ENCODE peak calls at places on chromosome 9, in nine cellular contexts. V is psoas muscle; W is A673; G is CD4-positive, CD25-positive, alpha-beta regulatory T cell; X is lower lobe of right lung; B is tibial artery; F is suprapubic skin; P is pancreas; R is GM23248. Y is an unnamed sample. For H3K36me3 and H3K4me1, the result is how much of the 10 kb centered on the place peaks cover.

GRCh38 chr9:83208065-83208850 is 145.3 kb upstream of the RASEF start:
- DNase-seq in V (no peak), W (no peak), G (no peak), X (no peak), B (no peak), F (no peak), P (no peak), R (no peak), Y (peak)

GRCh38 chr9:130448035-130448624 is 3.4 kb downstream of the ASS1 start:
- DNase-seq in V (no peak), W (peak), G (no peak), X (no peak), B (no peak), F (no peak), P (no peak), R (peak), Y (no peak)

GRCh38 chr9:1273859-1274258 is 223.7 kb downstream of the DMRT2 start:
- DNase-seq in V (no peak), W (no peak), G (no peak), X (no peak), B (no peak), F (no peak), P (no peak), R (peak), Y (no peak)

GRCh38 chr9:20701058-20701457 is 17.0 kb downstream of the FOCAD start:
- DNase-seq in V (no peak), W (no peak), G (no peak), X (no peak), B (no peak), F (no peak), P (no peak), R (no peak), Y (no peak)

GRCh38 chr9:77514886-77515711 is 133.0 kb downstream of the GNA14 start:
- DNase-seq in V (no peak), W (no peak), G (no peak), X (no peak), B (no peak), F (no peak), P (no peak), R (peak), Y (peak)

GRCh38 chr9:100990605-100991381 is 37.7 kb upstream of the PLPPR1 start:
- DNase-seq in V (no peak), W (no peak), G (no peak), X (no peak), B (no peak), F (no peak), P (no peak), R (no peak), Y (no peak)

GRCh38 chr9:123997665-123998277 is 13.8 kb upstream of the LHX2 start:
- DNase-seq in V (peak), W (no peak), G (no peak), X (peak), B (peak), F (no peak), P (peak), R (no peak), Y (peak)

GRCh38 chr9:90539266-90539665 is 103.4 kb downstream of the DIRAS2 start:
- DNase-seq in V (no peak), W (no peak), G (no peak), X (no peak), B (no peak), F (no peak), P (no peak), R (no peak), Y (no peak)

GRCh38 chr9:13815001-13815400 is 498.9 kb downstream of the NFIB start:
- DNase-seq in V (no peak), W (no peak), G (no peak), X (no peak), B (no peak), F (no peak), P (no peak), R (no peak), Y (no peak)

GRCh38 chr9:98291775-98292174 is 36.3 kb upstream of the TBC1D2 start:
- DNase-seq in V (no peak), W (no peak), G (no peak), X (no peak), B (no peak), F (no peak), P (no peak), R (no peak), Y (no peak)

GRCh38 chr9:131692612-131692976 is 47.3 kb downstream of the RAPGEF1 start:
- DNase-seq in V (no peak), W (no peak), G (no peak), X (no peak), B (no peak), F (no peak), P (no peak), R (no peak), Y (no peak)

GRCh38 chr9:36437790-36438189 is 37.7 kb upstream of the RNF38 start:
- DNase-seq in V (no peak), W (no peak), G (no peak), X (no peak), B (no peak), F (no peak), P (no peak), R (no peak), Y (no peak)

GRCh38 chr9:131441441-131441840 is 47.6 kb downstream of the PRRC2B start:
- DNase-seq in V (peak), W (no peak), G (no peak), X (no peak), B (peak), F (no peak), P (peak), R (no peak), Y (no peak)

GRCh38 chr9:746661-747434 is 94.6 kb upstream of the DMRT1 start:
- DNase-seq in V (no peak), W (no peak), G (no peak), X (no peak), B (no peak), F (no peak), P (no peak), R (no peak), Y (no peak)

GRCh38 chr9:121945849-121946248 is 147.3 kb downstream of the TTLL11 start:
- DNase-seq in V (no peak), W (no peak), G (no peak), X (no peak), B (no peak), F (no peak), P (no peak), R (peak), Y (no peak)

GRCh38 chr9:89278551-89278950 is 32.4 kb upstream of the CKS2 start:
- DNase-seq in V (no peak), W (no peak), G (no peak), X (no peak), B (no peak), F (no peak), P (no peak), R (no peak), Y (no peak)

GRCh38 chr9:68692519-68692918 is 12.5 kb upstream of the PIP5K1B start:
- DNase-seq in V (no peak), W (no peak), G (no peak), X (no peak), B (no peak), F (no peak), P (no peak), R (no peak), Y (no peak)

GRCh38 chr9:27835746-27836145 is 262.5 kb upstream of the C9orf72 start:
- DNase-seq in V (no peak), W (no peak), G (no peak), X (no peak), B (no peak), F (no peak), P (no peak), R (no peak), Y (no peak)

GRCh38 chr9:110545705-110546104 is 33.8 kb downstream of the SVEP1 start:
- DNase-seq in V (no peak), W (no peak), G (no peak), X (no peak), B (no peak), F (no peak), P (no peak), R (peak), Y (no peak)

GRCh38 chr9:89687216-89687615 is 82.4 kb downstream of the GADD45G start:
- DNase-seq in V (no peak), W (no peak), G (no peak), X (no peak), B (no peak), F (no peak), P (no peak), R (no peak), Y (no peak)

GRCh38 chr9:79256691-79257213 is 315.0 kb upstream of the TLE4 start:
- DNase-seq in V (no peak), W (peak), G (no peak), X (no peak), B (no peak), F (no peak), P (peak), R (peak), Y (no peak)

GRCh38 chr9:130847306-130848217 is 12.5 kb downstream of the ABL1 start:
- DNase-seq in V (peak), W (peak), G (no peak), X (no peak), B (peak), F (peak), P (no peak), R (peak), Y (no peak)

GRCh38 chr9:107637421-107638420 is 148.2 kb upstream of the KLF4 start:
- DNase-seq in V (peak), W (peak), G (no peak), X (peak), B (peak), F (peak), P (peak), R (peak), Y (peak)

GRCh38 chr9:89419978-89420394 is 77.9 kb downstream of the SEMA4D start:
- DNase-seq in V (peak), W (no peak), G (peak), X (no peak), B (no peak), F (no peak), P (no peak), R (no peak), Y (no peak)

GRCh38 chr9:76215066-76215465 is 179.2 kb downstream of the RFK start:
- DNase-seq in V (no peak), W (no peak), G (no peak), X (no peak), B (no peak), F (no peak), P (no peak), R (peak), Y (peak)

GRCh38 chr9:132032584-132032945 is 47.1 kb downstream of the MED27 start:
- DNase-seq in V (no peak), W (peak), G (no peak), X (peak), B (no peak), F (no peak), P (no peak), R (no peak), Y (no peak)

GRCh38 chr9:129682381-129682780 is 16.9 kb downstream of the PRRX2 start:
- DNase-seq in V (no peak), W (no peak), G (no peak), X (no peak), B (no peak), F (no peak), P (no peak), R (no peak), Y (no peak)

GRCh38 chr9:110323831-110324230 is 13.8 kb downstream of the TXNDC8 start:
- DNase-seq in V (no peak), W (no peak), G (no peak), X (no peak), B (no peak), F (no peak), P (no peak), R (peak), Y (no peak)

GRCh38 chr9:82922686-82923085 is 140.3 kb downstream of the RASEF start:
- DNase-seq in V (no peak), W (no peak), G (no peak), X (no peak), B (no peak), F (no peak), P (no peak), R (no peak), Y (no peak)

GRCh38 chr9:137838576-137838975 is 39.0 kb upstream of the CACNA1B start:
- DNase-seq in V (no peak), W (no peak), G (no peak), X (no peak), B (no peak), F (no peak), P (no peak), R (no peak), Y (no peak)

GRCh38 chr9:18618862-18619261 is 144.9 kb downstream of the ADAMTSL1 start:
- DNase-seq in V (no peak), W (no peak), G (no peak), X (no peak), B (no peak), F (no peak), P (no peak), R (no peak), Y (no peak)

GRCh38 chr9:84317563-84317962 is 23.0 kb downstream of the SLC28A3 start:
- DNase-seq in V (no peak), W (no peak), G (no peak), X (no peak), B (no peak), F (no peak), P (no peak), R (no peak), Y (no peak)

GRCh38 chr9:99150456-99151171 is 45.7 kb downstream of the TGFBR1 start:
- DNase-seq in V (no peak), W (no peak), G (peak), X (no peak), B (no peak), F (no peak), P (no peak), R (no peak), Y (no peak)

GRCh38 chr9:75988663-75989062 is 98.2 kb downstream of the PCSK5 start:
- DNase-seq in V (no peak), W (no peak), G (no peak), X (no peak), B (no peak), F (no peak), P (no peak), R (no peak), Y (no peak)

GRCh38 chr9:70114898-70115297 is 71.2 kb downstream of the MAMDC2 start:
- DNase-seq in V (no peak), W (no peak), G (no peak), X (no peak), B (no peak), F (no peak), P (no peak), R (no peak), Y (no peak)

GRCh38 chr9:32991895-32992595 is 9.4 kb downstream of the APTX start:
- DNase-seq in V (no peak), W (no peak), G (no peak), X (no peak), B (no peak), F (no peak), P (no peak), R (no peak), Y (peak)
- H3K36me3 ChIP-seq in V (half or more), W (under half), G (half or more), X (half or more), B (under half), F (under half), P (under half), R (under half), Y (under half)

GRCh38 chr9:113580041-113580953 is 116.8 kb downstream of the RGS3 start:
- DNase-seq in V (peak), W (no peak), G (peak), X (peak), B (peak), F (peak), P (peak), R (peak), Y (peak)

GRCh38 chr9:113577525-113578261 is 114.2 kb downstream of the RGS3 start:
- DNase-seq in V (peak), W (no peak), G (no peak), X (peak), B (no peak), F (no peak), P (peak), R (peak), Y (no peak)

GRCh38 chr9:113579270-113580040 is 115.9 kb downstream of the RGS3 start:
- DNase-seq in V (peak), W (no peak), G (no peak), X (peak), B (no peak), F (no peak), P (no peak), R (peak), Y (no peak)

GRCh38 chr9:113578877-113579269 is 115.3 kb downstream of the RGS3 start:
- DNase-seq in V (peak), W (no peak), G (peak), X (peak), B (no peak), F (no peak), P (no peak), R (peak), Y (peak)

GRCh38 chr9:113578279-113578865 is 114.8 kb downstream of the RGS3 start:
- DNase-seq in V (peak), W (no peak), G (no peak), X (no peak), B (no peak), F (no peak), P (peak), R (peak), Y (no peak)
- H3K4me1 ChIP-seq in V (half or more), W (under half), G (half or more), X (half or more), B (half or more), F (half or more), P (under half), R (half or more), Y (half or more)

DNA sequence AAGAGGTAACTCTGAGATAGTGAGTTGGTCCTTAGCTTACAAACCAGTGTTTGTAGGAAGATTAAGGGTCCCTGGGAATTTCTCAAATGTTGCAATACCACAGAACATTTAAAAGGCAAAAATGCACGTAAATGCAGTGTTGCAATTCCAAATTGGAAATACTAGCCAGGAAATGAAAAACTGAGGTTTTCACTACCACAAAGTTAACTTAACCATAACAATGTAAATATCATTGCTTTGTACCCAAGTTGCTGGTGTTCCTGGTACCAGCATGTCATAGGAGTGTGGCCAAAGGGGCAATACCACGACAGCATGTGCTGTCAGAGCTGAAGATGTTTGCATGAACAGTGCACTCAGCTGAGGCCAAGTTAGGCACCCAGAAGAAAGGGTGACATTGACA is 382.9 kb downstream of the GLIS3 start:
- DNase-seq in V (no peak), W (peak), G (no peak), X (no peak), B (no peak), F (no peak), P (no peak), R (peak), Y (no peak)
- H3K27ac ChIP-seq in V (no peak), W (no peak), G (no peak), X (no peak), B (no peak), F (no peak), P (no peak), R (no peak), Y (no peak)

GRCh38 chr9:133044125-133044524 is 13.3 kb downstream of the GTF3C5 start:
- DNase-seq in V (no peak), W (no peak), G (no peak), X (no peak), B (no peak), F (no peak), P (no peak), R (no peak), Y (no peak)

GRCh38 chr9:133044661-133045060 is 13.9 kb downstream of the GTF3C5 start:
- DNase-seq in V (no peak), W (no peak), G (no peak), X (no peak), B (no peak), F (no peak), P (no peak), R (no peak), Y (no peak)

GRCh38 chr9:133042676-133043075 is 11.9 kb downstream of the GTF3C5 start:
- DNase-seq in V (no peak), W (no peak), G (no peak), X (no peak), B (no peak), F (no peak), P (no peak), R (no peak), Y (peak)

GRCh38 chr9:133043449-133044035 is 12.7 kb downstream of the GTF3C5 start:
- DNase-seq in V (no peak), W (no peak), G (no peak), X (no peak), B (no peak), F (no peak), P (no peak), R (no peak), Y (no peak)

GRCh38 chr9:133041958-133042357 is 11.2 kb downstream of the GTF3C5 start:
- DNase-seq in V (no peak), W (no peak), G (no peak), X (no peak), B (no peak), F (no peak), P (no peak), R (no peak), Y (no peak)
- H3K36me3 ChIP-seq in V (half or more), W (under half), G (under half), X (half or more), B (half or more), F (half or more), P (under half), R (under half), Y (half or more)

DNA sequence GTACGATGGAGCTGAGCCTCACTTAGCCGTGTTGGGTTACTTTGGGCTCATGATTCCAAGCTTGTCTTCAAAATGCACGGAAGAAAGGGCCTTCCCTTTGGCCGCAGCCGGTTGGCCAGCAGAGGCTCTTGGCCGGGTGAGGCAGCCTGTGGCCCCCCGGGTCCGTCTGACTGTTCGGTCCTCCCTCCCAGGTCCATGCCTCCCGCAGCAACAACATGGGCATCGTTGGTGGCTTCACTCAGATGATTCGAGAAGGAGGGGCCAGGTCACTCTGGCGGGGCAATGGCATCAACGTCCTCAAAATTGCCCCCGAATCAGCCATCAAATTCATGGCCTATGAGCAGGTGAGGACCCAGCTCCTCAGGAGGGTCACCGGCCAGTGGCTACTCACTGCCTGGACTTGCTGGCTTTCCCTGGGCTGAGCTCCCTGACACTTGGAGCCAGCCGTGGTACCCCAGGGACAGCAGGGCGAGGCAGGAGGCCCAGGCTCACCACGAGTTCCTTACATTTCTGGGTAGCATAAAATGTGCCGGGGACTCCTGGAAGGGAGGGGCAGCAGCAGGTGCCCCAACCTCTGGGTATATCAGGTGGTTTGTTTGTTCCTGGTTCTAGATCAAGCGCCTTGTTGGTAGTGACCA is 21.9 kb downstream of the PTGES2 start:
- DNase-seq in V (peak), W (no peak), G (no peak), X (peak), B (no peak), F (no peak), P (no peak), R (no peak), Y (no peak)
- H3K4me1 ChIP-seq in V (half or more), W (under half), G (under half), X (under half), B (under half), F (under half), P (under half), R (under half), Y (under half)

GRCh38 chr9:120868676-120869359 is 8.2 kb downstream of the PHF19 start:
- DNase-seq in V (peak), W (peak), G (peak), X (peak), B (peak), F (peak), P (peak), R (peak), Y (peak)
- H3K27ac ChIP-seq in V (peak), W (peak), G (peak), X (peak), B (peak), F (peak), P (peak), R (peak), Y (peak)

GRCh38 chr9:135812961-135813360 is 94.4 kb downstream of the CAMSAP1 start:
- DNase-seq in V (no peak), W (no peak), G (no peak), X (no peak), B (peak), F (no peak), P (no peak), R (no peak), Y (no peak)
- H3K36me3 ChIP-seq in V (half or more), W (half or more), G (half or more), X (half or more), B (half or more), F (half or more), P (under half), R (under half), Y (under half)

GRCh38 chr9:133880136-133880535 is 112.0 kb downstream of the VAV2 start:
- DNase-seq in V (no peak), W (no peak), G (no peak), X (no peak), B (no peak), F (no peak), P (no peak), R (no peak), Y (no peak)
- H3K4me1 ChIP-seq in V (under half), W (under half), G (under half), X (under half), B (under half), F (under half), P (under half), R (under half), Y (half or more)